ENCODE peak calls at places on chromosome 2, in nine cellular contexts. R is GM06990, W is psoas muscle, J is prostate gland, L is left ventricle myocardium inferior, X is skeletal muscle cell, C is sigmoid colon, I is GM23338, Y is osteoblast. H is an unnamed sample.

GRCh38 chr2:237184192-237184922 is 98.7 kb downstream of the COPS8 start:
- DNase-seq in R (no peak), W (no peak), J (no peak), L (no peak), X (no peak), C (peak), I (no peak), Y (peak), H (no peak)

GRCh38 chr2:229780856-229781773 is 66.8 kb upstream of the DNER start:
- DNase-seq in R (no peak), W (no peak), J (no peak), L (no peak), X (peak), C (no peak), I (peak), Y (no peak), H (peak)

GRCh38 chr2:160390544-160391258 is 102.9 kb downstream of the RBMS1 start:
- DNase-seq in R (no peak), W (no peak), J (no peak), L (no peak), X (no peak), C (no peak), I (no peak), Y (peak), H (no peak)

GRCh38 chr2:130845507-130846085 is 8.9 kb downstream of the ARHGEF4 start:
- DNase-seq in R (no peak), W (no peak), J (no peak), L (no peak), X (no peak), C (no peak), I (no peak), Y (peak), H (no peak)

GRCh38 chr2:219632758-219633101 is 5.3 kb downstream of the SLC4A3 start:
- DNase-seq in R (no peak), W (no peak), J (no peak), L (no peak), X (no peak), C (no peak), I (no peak), Y (peak), H (no peak)

GRCh38 chr2:61792355-61792754 is 61.5 kb downstream of the FAM161A start:
- DNase-seq in R (no peak), W (no peak), J (no peak), L (no peak), X (no peak), C (no peak), I (no peak), Y (no peak), H (no peak)

GRCh38 chr2:19753818-19754217 is 148.0 kb downstream of the TTC32 start:
- DNase-seq in R (no peak), W (no peak), J (no peak), L (no peak), X (no peak), C (no peak), I (no peak), Y (no peak), H (no peak)

GRCh38 chr2:227871375-227871788 is at the start of gene DAW1:
- DNase-seq in R (peak), W (peak), J (no peak), L (peak), X (no peak), C (no peak), I (peak), Y (peak), H (no peak)

GRCh38 chr2:71787476-71788185 is 334.3 kb downstream of the DYSF start:
- DNase-seq in R (no peak), W (no peak), J (no peak), L (no peak), X (no peak), C (peak), I (no peak), Y (peak), H (no peak)

GRCh38 chr2:195532628-195533271 is 124.3 kb upstream of the SLC39A10 start:
- DNase-seq in R (peak), W (no peak), J (no peak), L (no peak), X (no peak), C (no peak), I (no peak), Y (no peak), H (peak)

GRCh38 chr2:8407332-8407731 is 274.5 kb upstream of the ID2 start:
- DNase-seq in R (no peak), W (no peak), J (no peak), L (no peak), X (no peak), C (no peak), I (no peak), Y (no peak), H (no peak)

GRCh38 chr2:223589901-223590300 is 12.3 kb downstream of the SCG2 start:
- DNase-seq in R (no peak), W (no peak), J (no peak), L (no peak), X (no peak), C (no peak), I (no peak), Y (no peak), H (no peak)

GRCh38 chr2:173818285-173818684 is 146.9 kb downstream of the SP3 start:
- DNase-seq in R (no peak), W (no peak), J (no peak), L (no peak), X (no peak), C (no peak), I (no peak), Y (no peak), H (no peak)

DNA sequence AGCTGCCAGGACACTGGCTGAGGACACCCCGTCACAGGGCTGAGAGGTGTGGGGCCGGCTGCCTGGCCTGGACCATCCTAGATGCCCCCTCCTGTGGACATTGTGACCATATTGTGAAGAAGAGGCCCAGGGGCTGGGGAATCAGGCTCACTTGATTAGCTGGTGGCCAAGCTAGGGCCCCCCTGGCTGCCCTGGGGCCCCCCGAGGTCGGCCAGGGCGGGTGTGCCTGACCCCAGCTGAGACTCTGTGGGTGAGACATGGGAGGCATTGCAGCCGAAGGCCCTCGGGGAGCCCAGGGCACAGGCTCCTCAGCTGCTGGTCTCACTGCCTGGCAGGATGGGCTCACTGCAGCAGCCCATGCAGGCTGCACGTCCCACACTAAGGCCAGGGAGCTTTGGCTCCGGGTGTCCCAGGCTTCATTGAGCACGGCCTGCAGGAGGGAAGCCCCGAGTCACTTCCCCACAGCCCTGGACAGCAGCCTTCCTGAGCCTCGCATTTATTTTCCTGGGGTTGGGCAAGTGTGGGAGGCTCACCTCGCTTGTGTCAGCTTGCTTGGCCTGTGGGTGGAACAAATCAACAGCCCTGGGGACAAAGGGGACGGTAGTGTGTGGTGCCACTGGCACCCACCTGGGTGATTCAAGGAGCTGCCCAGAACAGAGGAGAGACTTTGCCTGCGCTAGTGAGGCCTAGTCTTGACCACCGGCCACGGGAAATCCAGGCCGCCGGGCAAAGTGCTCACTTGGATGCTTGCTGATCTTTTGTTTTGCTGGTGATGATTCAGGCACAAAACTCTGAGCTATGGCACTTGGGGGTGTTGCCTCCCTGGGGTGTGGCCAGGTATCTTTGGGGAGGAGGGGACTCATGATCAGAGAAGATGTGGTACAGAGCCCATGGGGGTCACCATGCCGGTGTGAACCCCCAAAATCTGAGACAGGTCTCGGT is 1.3 kb downstream of the GAL3ST2 start:
- DNase-seq in R (no peak), W (no peak), J (no peak), L (no peak), X (no peak), C (peak), I (no peak), Y (peak), H (no peak)
- H3K4me3 ChIP-seq in R (no peak), W (no peak), J (no peak), L (no peak), X (no peak), C (no peak), I (no peak), Y (no peak), H (no peak)

DNA sequence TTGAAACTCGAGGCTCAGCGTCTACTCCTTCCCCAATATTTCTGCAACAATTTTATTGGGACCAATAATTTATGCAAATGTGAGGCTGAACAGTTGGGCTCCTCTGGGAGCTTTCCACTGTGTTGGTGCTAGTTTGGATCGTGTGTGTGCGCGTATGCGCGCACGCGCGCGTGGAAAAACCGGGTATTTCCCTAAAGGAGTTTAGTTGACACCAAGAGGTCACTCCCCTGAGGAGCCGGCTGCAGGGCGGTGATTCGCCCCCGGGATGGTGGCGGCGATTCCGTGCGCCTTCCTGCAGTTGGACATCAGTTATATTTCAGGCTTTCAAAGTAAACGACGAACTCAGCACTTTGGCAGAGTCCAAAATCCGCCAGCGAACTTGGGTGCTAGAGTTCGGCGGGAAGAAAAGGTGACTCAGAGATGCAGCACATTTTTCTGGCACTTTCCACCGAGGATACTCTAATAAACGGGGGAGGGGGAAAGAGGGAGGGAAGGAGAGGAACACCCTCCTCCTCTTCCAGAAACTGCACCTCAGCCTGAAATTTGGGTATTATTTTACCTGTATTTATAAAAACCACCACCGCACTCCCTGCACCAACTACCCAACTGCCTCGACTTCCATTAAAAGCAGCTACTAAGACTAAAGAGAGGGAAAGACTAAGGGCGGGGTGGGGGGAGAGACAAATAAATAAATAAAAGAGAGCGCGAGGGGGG is 186.6 kb upstream of the FANCL start:
- DNase-seq in R (peak), W (no peak), J (no peak), L (no peak), X (no peak), C (no peak), I (peak), Y (no peak), H (no peak)
- H3K4me3 ChIP-seq in R (peak), W (peak), J (peak), L (peak), X (peak), C (peak), I (peak), Y (peak), H (peak)

GRCh38 chr2:728165-728564 is 51.0 kb upstream of the TMEM18 start:
- DNase-seq in R (no peak), W (no peak), J (no peak), L (no peak), X (no peak), C (no peak), I (no peak), Y (no peak), H (no peak)
- H3K4me3 ChIP-seq in R (no peak), W (no peak), J (no peak), L (no peak), X (no peak), C (no peak), I (no peak), Y (no peak), H (no peak)

DNA sequence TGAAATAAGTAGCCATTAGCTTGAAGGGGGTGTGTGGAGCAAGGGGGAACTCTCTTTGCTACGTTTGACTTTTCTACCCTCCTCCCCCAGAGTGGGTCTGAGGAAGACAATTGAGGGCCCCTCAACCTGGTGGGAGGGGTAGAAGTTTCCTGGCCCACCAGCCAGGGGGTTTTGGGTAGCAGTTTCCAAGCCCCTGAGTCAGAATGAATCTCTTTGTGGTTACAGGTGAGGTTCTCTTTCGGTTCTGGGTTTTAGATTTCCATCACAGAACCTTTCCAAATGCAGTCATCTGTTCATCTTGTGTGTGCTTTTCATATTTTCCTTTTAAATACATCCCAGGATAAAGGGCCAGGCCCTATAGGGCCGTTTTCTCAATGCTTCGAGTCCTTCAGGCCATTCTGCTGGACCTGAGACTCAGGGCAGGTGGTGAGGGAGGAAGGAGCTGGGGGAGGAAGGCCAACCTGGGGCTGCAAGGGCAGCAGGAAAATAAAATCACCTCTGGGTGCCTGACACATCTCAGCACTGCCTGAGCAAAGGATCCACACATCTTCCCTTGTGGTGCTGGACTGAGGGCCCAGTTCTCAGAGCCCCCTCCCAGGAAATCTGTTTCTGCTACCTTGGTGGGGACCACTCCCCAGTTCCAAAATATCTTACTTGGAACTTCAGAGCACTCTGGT is 4.7 kb downstream of the LBH start:
- DNase-seq in R (peak), W (no peak), J (no peak), L (no peak), X (no peak), C (peak), I (no peak), Y (no peak), H (no peak)
- H3K4me3 ChIP-seq in R (no peak), W (no peak), J (no peak), L (peak), X (no peak), C (no peak), I (no peak), Y (no peak), H (no peak)

DNA sequence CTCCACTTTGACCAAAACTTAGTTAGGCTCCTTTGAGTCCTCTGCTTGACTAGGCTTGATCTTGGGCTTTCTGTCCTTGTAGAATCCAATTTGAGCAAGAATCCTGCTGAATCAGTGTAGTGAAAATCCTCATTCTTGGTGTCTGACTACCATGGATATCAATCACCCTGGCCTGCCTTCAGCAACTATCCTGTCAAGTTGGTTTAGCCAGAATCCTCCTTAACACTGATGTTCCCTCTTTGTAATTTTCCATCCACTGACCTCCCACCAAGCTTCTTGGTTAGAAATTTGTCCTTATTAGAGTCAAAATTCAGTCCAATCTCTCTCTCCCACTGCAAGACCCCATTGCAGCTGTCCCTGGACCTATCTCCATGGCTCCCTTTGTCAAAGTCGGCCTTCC is 494 bp upstream of the RBM45 start:
- DNase-seq in R (no peak), W (no peak), J (no peak), L (no peak), X (no peak), C (no peak), I (no peak), Y (peak), H (no peak)
- H3K4me3 ChIP-seq in R (no peak), W (peak), J (no peak), L (peak), X (no peak), C (no peak), I (peak), Y (peak), H (peak)

GRCh38 chr2:96489673-96490072 is 15.5 kb downstream of the NEURL3 start:
- DNase-seq in R (no peak), W (no peak), J (no peak), L (no peak), X (no peak), C (no peak), I (no peak), Y (no peak), H (no peak)

GRCh38 chr2:96484096-96484495 is 21.1 kb downstream of the NEURL3 start:
- DNase-seq in R (no peak), W (no peak), J (no peak), L (no peak), X (no peak), C (no peak), I (no peak), Y (no peak), H (no peak)

GRCh38 chr2:96485350-96485749 is 19.8 kb downstream of the NEURL3 start:
- DNase-seq in R (no peak), W (no peak), J (no peak), L (no peak), X (no peak), C (no peak), I (no peak), Y (peak), H (peak)

GRCh38 chr2:96489261-96489660 is 15.9 kb downstream of the NEURL3 start:
- DNase-seq in R (no peak), W (no peak), J (no peak), L (no peak), X (no peak), C (no peak), I (no peak), Y (no peak), H (no peak)

DNA sequence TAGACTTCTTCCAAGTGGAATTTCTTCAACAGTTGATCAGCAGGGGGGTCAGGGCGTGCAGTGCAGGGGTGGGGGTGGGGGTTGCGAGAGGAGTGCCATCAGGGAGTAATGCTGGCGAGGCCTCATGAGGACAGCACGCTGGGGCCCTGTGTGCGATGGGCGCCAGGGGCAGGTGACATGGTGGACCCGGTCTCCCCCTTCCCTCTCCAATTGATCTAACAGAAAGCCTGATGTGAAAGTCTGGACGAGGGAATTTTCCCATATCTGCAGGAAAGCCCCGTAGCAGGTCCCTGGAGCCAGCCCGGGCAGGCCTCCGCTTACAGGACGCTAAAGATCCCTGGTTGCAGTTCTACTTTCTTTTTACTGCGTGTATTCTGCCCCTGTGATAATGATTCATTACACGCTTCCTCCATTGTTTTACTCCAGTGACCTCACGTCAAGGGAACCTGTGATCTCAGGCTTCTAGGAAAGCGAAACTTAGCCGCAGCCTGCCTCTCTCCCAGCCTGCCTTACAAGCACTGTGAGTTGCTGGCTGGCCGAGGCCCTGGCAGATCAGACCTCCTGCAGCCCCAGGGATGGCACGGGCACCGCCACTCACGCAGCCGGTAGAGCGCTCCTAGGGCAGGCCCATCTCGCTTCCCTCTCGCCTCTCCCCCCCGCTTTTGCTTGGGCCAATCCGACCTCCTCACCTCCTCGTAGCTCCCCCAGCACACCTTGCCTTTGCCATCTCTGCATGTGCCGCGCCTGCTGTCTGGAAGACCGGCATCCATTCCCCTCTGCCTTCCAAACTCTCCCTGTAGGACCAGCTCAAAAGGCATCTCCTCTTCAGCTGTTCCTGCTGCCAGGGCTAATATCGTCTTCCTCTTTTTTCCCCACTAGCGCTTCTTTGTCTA is 19.2 kb downstream of the NEURL3 start:
- DNase-seq in R (peak), W (peak), J (peak), L (peak), X (peak), C (peak), I (peak), Y (peak), H (no peak)
- H3K4me3 ChIP-seq in R (peak), W (peak), J (peak), L (peak), X (peak), C (peak), I (peak), Y (peak), H (no peak)

H was measured in Jurkat, Clone E6-1.